ENCODE peak calls at places on chromosome 11, in four cellular contexts. I is cardiac fibroblast; S is H54; B is activated CD8-positive, alpha-beta memory T cell treated with anti-CD3 and anti-CD28 coated beads for 4 hours. M is an unnamed sample.

GRCh38 chr11:86861810-86862209 is 61.5 kb downstream of the PRSS23 start:
- DNase-seq in I (no peak), S (no peak), B (no peak), M (no peak)

GRCh38 chr11:64858467-64859401 is 14.3 kb upstream of the CDC42BPG start:
- DNase-seq in I (no peak), S (no peak), B (no peak), M (no peak)

GRCh38 chr11:105149477-105149876 is 9.9 kb upstream of the CARD18 start:
- DNase-seq in I (no peak), S (no peak), B (no peak), M (no peak)

GRCh38 chr11:11916981-11917399 is 75.2 kb downstream of the USP47 start:
- DNase-seq in I (peak), S (no peak), B (no peak), M (no peak)

GRCh38 chr11:105609832-105610781 is at the start of gene GRIA4:
- DNase-seq in I (peak), S (no peak), B (no peak), M (no peak)

GRCh38 chr11:66862559-66863037 is 5.7 kb downstream of the LRFN4 start:
- DNase-seq in I (no peak), S (no peak), B (no peak), M (no peak)

GRCh38 chr11:100876826-100877545 is 189.9 kb downstream of the ARHGAP42 start:
- DNase-seq in I (peak), S (peak), B (no peak), M (no peak)

GRCh38 chr11:65592840-65593517 is 2.6 kb downstream of the KCNK7 start:
- DNase-seq in I (no peak), S (no peak), B (no peak), M (no peak)

GRCh38 chr11:1567052-1567720 is 4.9 kb downstream of the DUSP8 start:
- DNase-seq in I (no peak), S (no peak), B (no peak), M (no peak)

GRCh38 chr11:115324569-115325432 is 179.4 kb downstream of the CADM1 start:
- DNase-seq in I (peak), S (no peak), B (peak), M (no peak)

GRCh38 chr11:65489061-65489705 is 9.7 kb upstream of the MALAT1 start:
- DNase-seq in I (peak), S (no peak), B (no peak), M (no peak)

GRCh38 chr11:15750535-15751297 is 605.6 kb downstream of the SOX6 start:
- DNase-seq in I (no peak), S (no peak), B (no peak), M (no peak)

GRCh38 chr11:75298191-75298590 is 53.3 kb downstream of the ARRB1 start:
- DNase-seq in I (no peak), S (no peak), B (no peak), M (no peak)

GRCh38 chr11:113435190-113435968 is 39.8 kb downstream of the DRD2 start:
- DNase-seq in I (no peak), S (no peak), B (no peak), M (no peak)

GRCh38 chr11:124276081-124276480 is 19.9 kb downstream of the OR8G5 start:
- DNase-seq in I (peak), S (no peak), B (no peak), M (no peak)

GRCh38 chr11:79121351-79121750 is 319.5 kb downstream of the TENM4 start:
- DNase-seq in I (no peak), S (no peak), B (no peak), M (no peak)

GRCh38 chr11:26553182-26553581 is 18.9 kb downstream of the MUC15 start:
- DNase-seq in I (no peak), S (no peak), B (no peak), M (no peak)

GRCh38 chr11:69922015-69922595 is 102.9 kb upstream of the FGF3 start:
- DNase-seq in I (no peak), S (no peak), B (no peak), M (peak)

GRCh38 chr11:17129003-17129402 is 51.5 kb upstream of the RPS13 start:
- DNase-seq in I (peak), S (no peak), B (no peak), M (no peak)

GRCh38 chr11:1807628-1807995 is 27.2 kb upstream of the SYT8 start:
- DNase-seq in I (no peak), S (no peak), B (no peak), M (no peak)

GRCh38 chr11:19868871-19869270 is 156.2 kb downstream of the NAV2 start:
- DNase-seq in I (no peak), S (no peak), B (no peak), M (no peak)

GRCh38 chr11:38824573-38824972 is 2226.5 kb upstream of the RAG2 start:
- DNase-seq in I (peak), S (peak), B (no peak), M (no peak)

GRCh38 chr11:4480577-4481539 is 1.6 kb upstream of the OR52K1 start:
- DNase-seq in I (peak), S (no peak), B (no peak), M (no peak)

GRCh38 chr11:65298655-65299179 is 15.9 kb upstream of the CDC42EP2 start:
- DNase-seq in I (peak), S (no peak), B (no peak), M (no peak)

GRCh38 chr11:125348704-125349635 is 147.1 kb downstream of the FEZ1 start:
- DNase-seq in I (peak), S (peak), B (peak), M (peak)

GRCh38 chr11:58574851-58575250 is 805 bp downstream of the LPXN start:
- DNase-seq in I (peak), S (no peak), B (no peak), M (no peak)

GRCh38 chr11:79276900-79277299 is 163.9 kb downstream of the TENM4 start:
- DNase-seq in I (no peak), S (no peak), B (no peak), M (no peak)

GRCh38 chr11:125138966-125139365 is 25.6 kb upstream of the PKNOX2 start:
- DNase-seq in I (no peak), S (no peak), B (no peak), M (no peak)

GRCh38 chr11:88739524-88739923 is 326.3 kb downstream of the GRM5 start:
- DNase-seq in I (no peak), S (no peak), B (no peak), M (no peak)

GRCh38 chr11:82865841-82866240 is 34.4 kb downstream of the PRCP start:
- DNase-seq in I (no peak), S (peak), B (no peak), M (no peak)

GRCh38 chr11:102006835-102007566 is 40.2 kb upstream of the CFAP300 start:
- DNase-seq in I (no peak), S (no peak), B (no peak), M (no peak)

GRCh38 chr11:102436546-102436945 is 16.0 kb downstream of the TMEM123 start:
- DNase-seq in I (peak), S (no peak), B (no peak), M (no peak)

GRCh38 chr11:1760351-1761109 is 3.2 kb downstream of the CTSD start:
- DNase-seq in I (peak), S (peak), B (no peak), M (no peak)

GRCh38 chr11:119337581-119338317 is 2.9 kb downstream of the C1QTNF5 start:
- DNase-seq in I (peak), S (no peak), B (no peak), M (peak)

GRCh38 chr11:3823303-3823702 is 14.9 kb downstream of the PGAP2 start:
- DNase-seq in I (peak), S (peak), B (no peak), M (no peak)

GRCh38 chr11:2804189-2804588 is 81.4 kb downstream of the CDKN1C start:
- DNase-seq in I (no peak), S (no peak), B (no peak), M (no peak)

GRCh38 chr11:14300661-14301304 is 58.2 kb downstream of the RRAS2 start:
- DNase-seq in I (peak), S (peak), B (peak), M (no peak)

GRCh38 chr11:64677441-64678023 is 45.5 kb downstream of the NRXN2 start:
- DNase-seq in I (no peak), S (no peak), B (no peak), M (no peak)

GRCh38 chr11:111735262-111736116 is 30.7 kb downstream of the PPP2R1B start:
- DNase-seq in I (peak), S (peak), B (no peak), M (no peak)